ENCODE peak calls at places on chromosomes 2 and 18, in ten cellular contexts. F is stimulated activated naive CD8-positive, alpha-beta T cell treated with anti-CD3 and anti-CD28 coated beads, Interleukin-15, Interleukin-2, amounts not matched to agents 100 U/mL and 50 U/mL, for 24 hours; M is kidney epithelial cell; K is posterior cingulate gyrus; X is KBM-7; H is chondrocyte; S is DMS153; C is upper lobe of left lung; P is cardiac muscle cell; N is tibial nerve. G is an unnamed sample.

GRCh38 chr2:160940699-160941098 is 219.5 kb upstream of the TANK start:
- DNase-seq in F (no peak), M (no peak), K (no peak), X (no peak), H (no peak), S (peak), C (no peak), P (no peak), N (no peak), G (peak)

GRCh38 chr2:227822416-227823003 is 8.9 kb downstream of the CCL20 start:
- DNase-seq in F (no peak), M (peak), K (no peak), X (no peak), H (no peak), S (no peak), C (no peak), P (peak), N (no peak), G (no peak)

GRCh38 chr2:164754157-164755093 is 87.2 kb downstream of the COBLL1 start:
- DNase-seq in F (no peak), M (no peak), K (no peak), X (no peak), H (no peak), S (no peak), C (no peak), P (no peak), N (no peak), G (no peak)

GRCh38 chr2:205474746-205475145 is 207.6 kb upstream of the NRP2 start:
- DNase-seq in F (no peak), M (no peak), K (no peak), X (no peak), H (no peak), S (no peak), C (no peak), P (peak), N (no peak), G (peak)

GRCh38 chr2:29323961-29324360 is 208.7 kb downstream of the CLIP4 start:
- DNase-seq in F (no peak), M (no peak), K (no peak), X (no peak), H (no peak), S (no peak), C (no peak), P (no peak), N (no peak), G (no peak)

GRCh38 chr2:130807659-130808385 is 28.9 kb upstream of the ARHGEF4 start:
- DNase-seq in F (no peak), M (no peak), K (no peak), X (peak), H (peak), S (peak), C (no peak), P (no peak), N (no peak), G (no peak)

GRCh38 chr18:48839819-48840490 is 110.8 kb downstream of the SMAD7 start:
- DNase-seq in F (no peak), M (no peak), K (no peak), X (no peak), H (peak), S (no peak), C (no peak), P (no peak), N (no peak), G (no peak)

GRCh38 chr18:47931707-47932103 is 1.2 kb upstream of the SMAD2 start:
- DNase-seq in F (peak), M (no peak), K (no peak), X (peak), H (no peak), S (peak), C (no peak), P (peak), N (no peak), G (peak)

GRCh38 chr2:220789961-220790360 is 782.1 kb downstream of the EPHA4 start:
- DNase-seq in F (no peak), M (no peak), K (no peak), X (no peak), H (no peak), S (no peak), C (no peak), P (peak), N (no peak), G (no peak)

GRCh38 chr2:86703704-86704370 is 16.3 kb upstream of the RMND5A start:
- DNase-seq in F (no peak), M (no peak), K (no peak), X (no peak), H (no peak), S (peak), C (no peak), P (peak), N (no peak), G (no peak)

GRCh38 chr2:66915237-66915636 is 480.3 kb downstream of the MEIS1 start:
- DNase-seq in F (no peak), M (no peak), K (no peak), X (no peak), H (no peak), S (no peak), C (no peak), P (peak), N (no peak), G (no peak)

GRCh38 chr2:85865539-85866164 is 23.1 kb downstream of the ST3GAL5 start:
- DNase-seq in F (peak), M (no peak), K (no peak), X (no peak), H (no peak), S (no peak), C (no peak), P (peak), N (no peak), G (peak)

GRCh38 chr2:8620611-8621382 is 61.1 kb upstream of the ID2 start:
- DNase-seq in F (no peak), M (no peak), K (no peak), X (no peak), H (no peak), S (peak), C (no peak), P (peak), N (no peak), G (no peak)

GRCh38 chr2:131033786-131034121 is 59.5 kb downstream of the FAM168B start:
- DNase-seq in F (no peak), M (no peak), K (no peak), X (no peak), H (no peak), S (no peak), C (no peak), P (no peak), N (no peak), G (no peak)

GRCh38 chr18:39523281-39523680 is 1957.7 kb upstream of the CELF4 start:
- DNase-seq in F (no peak), M (peak), K (no peak), X (no peak), H (no peak), S (no peak), C (no peak), P (peak), N (no peak), G (no peak)

GRCh38 chr2:210895132-210895531 is 338.7 kb downstream of the CPS1 start:
- DNase-seq in F (no peak), M (no peak), K (no peak), X (no peak), H (no peak), S (no peak), C (no peak), P (no peak), N (no peak), G (no peak)

GRCh38 chr2:100820346-100821254 is 661 bp downstream of the NPAS2 start:
- DNase-seq in F (peak), M (no peak), K (no peak), X (no peak), H (no peak), S (no peak), C (peak), P (no peak), N (no peak), G (no peak)

GRCh38 chr2:206011795-206012194 is 74.2 kb downstream of the INO80D start:
- DNase-seq in F (no peak), M (no peak), K (no peak), X (no peak), H (no peak), S (no peak), C (no peak), P (no peak), N (no peak), G (no peak)

GRCh38 chr2:148645925-148646559 is 1.5 kb downstream of the EPC2 start:
- DNase-seq in F (peak), M (peak), K (peak), X (peak), H (no peak), S (peak), C (no peak), P (peak), N (no peak), G (peak)

GRCh38 chr2:133352719-133353118 is 215.5 kb downstream of the NCKAP5 start:
- DNase-seq in F (no peak), M (no peak), K (no peak), X (no peak), H (no peak), S (no peak), C (no peak), P (no peak), N (no peak), G (no peak)

GRCh38 chr2:47058061-47058931 is 96.8 kb downstream of the STPG4 start:
- DNase-seq in F (no peak), M (no peak), K (no peak), X (peak), H (no peak), S (no peak), C (no peak), P (peak), N (no peak), G (no peak)

GRCh38 chr2:175373001-175373727 is 191.7 kb upstream of the ATP5MC3 start:
- DNase-seq in F (no peak), M (peak), K (no peak), X (peak), H (no peak), S (no peak), C (no peak), P (peak), N (no peak), G (no peak)

GRCh38 chr2:177604291-177605065 is 211.9 kb downstream of the AGPS start:
- DNase-seq in F (no peak), M (peak), K (no peak), X (peak), H (no peak), S (peak), C (no peak), P (peak), N (no peak), G (no peak)

GRCh38 chr2:239223029-239223329 is 177.8 kb downstream of the HDAC4 start:
- DNase-seq in F (no peak), M (no peak), K (no peak), X (peak), H (no peak), S (no peak), C (no peak), P (peak), N (no peak), G (no peak)

GRCh38 chr2:16092861-16093638 is 152.7 kb downstream of the MYCN start:
- DNase-seq in F (no peak), M (no peak), K (no peak), X (no peak), H (no peak), S (no peak), C (no peak), P (no peak), N (no peak), G (no peak)

GRCh38 chr18:9694174-9694573 is 13.9 kb upstream of the RAB31 start:
- DNase-seq in F (no peak), M (no peak), K (no peak), X (no peak), H (no peak), S (no peak), C (no peak), P (no peak), N (no peak), G (no peak)

GRCh38 chr2:210000464-210001324 is 1.7 kb upstream of the RPE start:
- DNase-seq in F (no peak), M (no peak), K (no peak), X (no peak), H (no peak), S (no peak), C (peak), P (no peak), N (no peak), G (no peak)

GRCh38 chr2:143730950-143731254 is 601.7 kb downstream of the ARHGAP15 start:
- DNase-seq in F (no peak), M (no peak), K (no peak), X (no peak), H (no peak), S (no peak), C (no peak), P (no peak), N (no peak), G (no peak)

GRCh38 chr2:62536873-62537547 is 31.0 kb upstream of the TMEM17 start:
- DNase-seq in F (no peak), M (no peak), K (no peak), X (no peak), H (no peak), S (no peak), C (peak), P (no peak), N (no peak), G (no peak)

GRCh38 chr2:201182650-201183372 is at the start of gene CASP10:
- DNase-seq in F (no peak), M (peak), K (no peak), X (peak), H (no peak), S (no peak), C (no peak), P (peak), N (no peak), G (no peak)

GRCh38 chr2:42928692-42929576 is 136.6 kb upstream of the HAAO start:
- DNase-seq in F (no peak), M (no peak), K (no peak), X (peak), H (no peak), S (no peak), C (no peak), P (peak), N (no peak), G (no peak)

GRCh38 chr2:10525573-10526265 is 77.6 kb upstream of the ODC1 start:
- DNase-seq in F (no peak), M (no peak), K (no peak), X (no peak), H (no peak), S (no peak), C (no peak), P (no peak), N (no peak), G (no peak)

GRCh38 chr2:73291461-73292315 is 1.7 kb downstream of the EGR4 start:
- DNase-seq in F (peak), M (no peak), K (no peak), X (peak), H (peak), S (no peak), C (peak), P (no peak), N (no peak), G (peak)